ENCODE peak calls at places on chromosomes 3 and 15, in six cellular contexts. M is CD8-positive, alpha-beta T cell; J is heart left ventricle; Q is H1; S is mucosa of descending colon; X is prostate gland. K is an unnamed sample. For H3K9me3, the result is how much of the 10 kb centered on the place peaks cover.

GRCh38 chr3:138948371-138949001 is 1.5 kb downstream of the FOXL2NB start:
- DNase-seq in S (no peak), M (no peak), J (no peak), Q (no peak), X (no peak), K (no peak)

GRCh38 chr15:40108061-40108854 is 421 bp downstream of the BMF start:
- DNase-seq in M (no peak), J (peak), Q (no peak), X (peak), S (peak), K (peak)

GRCh38 chr15:45276851-45277250 is 24.8 kb downstream of the SLC28A2 start:
- DNase-seq in S (peak), J (no peak), X (no peak), Q (no peak), M (no peak), K (no peak)

GRCh38 chr15:75785771-75786563 is 57.3 kb upstream of the UBE2Q2 start:
- DNase-seq in M (no peak), X (no peak), S (no peak), J (no peak), Q (peak), K (no peak)

GRCh38 chr3:159432721-159433300 is 555.8 kb upstream of the IL12A start:
- DNase-seq in X (no peak), Q (no peak), S (no peak), M (no peak), J (no peak), K (no peak)

GRCh38 chr3:10667269-10667668 is 148.8 kb upstream of the SLC6A11 start:
- DNase-seq in Q (no peak), S (no peak), J (no peak), M (no peak), X (no peak), K (no peak)

GRCh38 chr3:196726788-196727675 is 12.6 kb upstream of the PAK2 start:
- DNase-seq in Q (no peak), J (no peak), S (no peak), X (no peak), M (no peak), K (no peak)

GRCh38 chr15:56831467-56831866 is 87.0 kb upstream of the TCF12 start:
- DNase-seq in X (no peak), Q (no peak), M (no peak), J (no peak), S (no peak), K (no peak)

GRCh38 chr15:31238906-31239305 is 87.7 kb upstream of the KLF13 start:
- DNase-seq in Q (no peak), M (no peak), J (no peak), S (no peak), X (no peak), K (no peak)

GRCh38 chr15:70257047-70257446 is 159.3 kb upstream of the TLE3 start:
- DNase-seq in J (peak), M (no peak), Q (no peak), S (no peak), X (no peak), K (no peak)

GRCh38 chr3:178845446-178846118 is 226.0 kb downstream of the ZMAT3 start:
- DNase-seq in Q (no peak), X (no peak), J (no peak), M (no peak), S (no peak), K (no peak)

GRCh38 chr3:58019343-58019742 is 11.1 kb downstream of the FLNB start:
- DNase-seq in Q (no peak), M (no peak), J (no peak), S (no peak), X (no peak), K (no peak)

GRCh38 chr3:140724856-140725812 is 47.3 kb downstream of the TRIM42 start:
- DNase-seq in S (no peak), J (no peak), M (no peak), X (no peak), Q (no peak), K (no peak)

GRCh38 chr3:127982155-127982554 is 67.1 kb downstream of the KBTBD12 start:
- DNase-seq in Q (no peak), J (no peak), M (no peak), X (no peak), S (no peak), K (no peak)

GRCh38 chr3:10495003-10495402 is 10.4 kb downstream of the ATP2B2 start:
- DNase-seq in Q (no peak), X (no peak), S (peak), M (no peak), J (peak), K (peak)

GRCh38 chr3:78728406-78729145 is 1039.2 kb downstream of the ROBO1 start:
- DNase-seq in S (peak), M (no peak), Q (no peak), X (peak), J (peak), K (peak)

GRCh38 chr15:32855942-32856341 is 138.1 kb downstream of the GREM1 start:
- DNase-seq in X (no peak), M (no peak), S (no peak), Q (peak), J (no peak), K (no peak)

GRCh38 chr3:105427332-105427731 is 60.6 kb downstream of the ALCAM start:
- DNase-seq in Q (no peak), M (no peak), S (no peak), J (no peak), X (no peak), K (no peak)

GRCh38 chr15:46618984-46619383 is 984.2 kb downstream of the SQOR start:
- DNase-seq in S (no peak), Q (no peak), J (no peak), M (no peak), X (no peak), K (no peak)

GRCh38 chr3:143988306-143988705 is 16.7 kb downstream of the DIPK2A start:
- DNase-seq in S (no peak), X (no peak), Q (no peak), M (no peak), J (no peak), K (no peak)

GRCh38 chr3:12370758-12371157 is 81.9 kb downstream of the PPARG start:
- DNase-seq in S (peak), J (no peak), X (no peak), M (no peak), Q (no peak), K (no peak)

GRCh38 chr3:25437953-25438352 is 9.9 kb downstream of the RARB start:
- DNase-seq in S (no peak), J (no peak), M (no peak), X (no peak), Q (no peak), K (no peak)

GRCh38 chr15:41544650-41545015 is 576 bp upstream of the RPAP1 start:
- DNase-seq in X (no peak), Q (no peak), M (no peak), J (peak), S (peak), K (peak)

GRCh38 chr15:96234109-96234892 is 96.2 kb upstream of the NR2F2 start:
- DNase-seq in Q (no peak), S (no peak), X (no peak), J (no peak), M (no peak), K (no peak)

GRCh38 chr15:86327230-86327865 is 247.7 kb downstream of the AGBL1 start:
- DNase-seq in X (no peak), J (no peak), Q (no peak), S (no peak), M (no peak), K (no peak)
- H3K9me3 ChIP-seq in X (under half), J (under half), Q (under half), S (under half), M (under half), K (under half)

GRCh38 chr3:66544619-66545429 is 44.0 kb upstream of the LRIG1 start:
- DNase-seq in Q (no peak), M (no peak), J (no peak), X (no peak), S (no peak), K (no peak)
- TF ChIP-seq CTCF in Q (no peak), M (no peak), J (no peak), X (no peak), S (no peak), K (no peak)

DNA sequence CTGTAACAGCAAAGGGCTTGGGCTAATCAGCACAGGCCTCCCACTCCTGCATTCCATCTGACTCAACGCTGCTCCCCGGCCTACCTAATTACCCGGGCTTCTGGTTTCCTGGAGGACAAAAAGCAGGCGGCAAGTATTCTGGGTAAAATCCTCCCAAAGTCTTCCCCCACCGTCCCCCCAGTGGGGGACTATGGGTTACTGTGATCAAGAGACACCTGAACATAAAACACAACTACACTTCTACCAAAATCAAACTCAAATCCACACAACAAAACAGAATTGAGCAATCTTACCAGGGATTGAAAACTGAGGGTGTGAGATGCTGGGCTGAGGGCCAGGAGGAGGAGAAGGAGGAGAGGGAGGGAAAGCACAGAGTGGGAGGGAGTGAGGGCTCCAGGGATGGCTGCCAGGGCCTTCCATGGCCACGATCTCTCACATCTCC is 8.9 kb upstream of the NCKIPSD start:
- DNase-seq in X (peak), M (no peak), Q (no peak), S (peak), J (peak), K (peak)
- H3K4me3 ChIP-seq in X (peak), M (no peak), Q (no peak), S (no peak), J (peak), K (peak)

GRCh38 chr15:23853291-23853690 is 166.2 kb upstream of the NDN start:
- DNase-seq in Q (no peak), S (no peak), X (no peak), M (no peak), J (no peak), K (no peak)
- H3K9me3 ChIP-seq in Q (under half), S (under half), X (under half), M (under half), J (under half), K (under half)

DNA sequence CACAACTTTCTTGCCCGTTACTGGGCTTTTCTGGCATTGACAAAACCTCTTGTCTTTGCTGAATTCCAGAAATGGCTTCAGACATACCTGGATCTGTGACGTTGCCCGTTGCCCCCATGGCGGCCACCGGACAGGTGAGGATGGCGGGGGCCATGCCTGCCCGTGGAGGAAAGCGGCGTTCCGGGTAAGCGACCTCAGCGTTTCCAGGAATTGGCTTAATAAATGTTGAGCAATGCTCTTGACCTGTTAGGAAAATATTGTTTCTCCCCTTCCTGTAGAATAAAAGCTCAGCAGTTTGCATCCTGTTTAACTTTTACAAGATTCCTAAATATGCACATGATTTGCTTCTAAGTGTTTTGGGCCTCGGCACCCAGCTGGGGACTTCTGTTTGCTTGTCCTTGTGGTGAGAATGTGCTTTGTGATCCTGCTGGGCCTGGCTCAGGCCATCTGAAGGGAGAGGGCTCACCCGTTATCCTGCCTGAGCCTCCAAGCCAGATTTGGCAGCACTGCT is 46.7 kb downstream of the ARNT2 start:
- DNase-seq in J (no peak), Q (no peak), M (no peak), S (no peak), X (no peak), K (no peak)
- TF ChIP-seq CTCF in J (no peak), Q (no peak), M (no peak), S (no peak), X (no peak), K (no peak)

GRCh38 chr3:44428910-44429309 is 48.6 kb downstream of the ZNF445 start:
- DNase-seq in M (no peak), J (no peak), S (no peak), Q (no peak), X (no peak), K (no peak)

GRCh38 chr3:44434834-44435510 is 42.5 kb downstream of the ZNF445 start:
- DNase-seq in J (no peak), Q (no peak), S (no peak), X (no peak), M (no peak), K (no peak)

GRCh38 chr3:44429459-44429858 is 48.0 kb downstream of the ZNF445 start:
- DNase-seq in J (no peak), S (no peak), Q (no peak), M (no peak), X (no peak), K (no peak)

GRCh38 chr3:44427683-44428082 is 49.8 kb downstream of the ZNF445 start:
- DNase-seq in X (no peak), M (no peak), S (no peak), J (no peak), Q (no peak), K (no peak)

GRCh38 chr3:44430466-44430865 is 47.0 kb downstream of the ZNF445 start:
- DNase-seq in J (no peak), X (no peak), M (no peak), S (no peak), Q (no peak), K (no peak)
- H3K4me3 ChIP-seq in J (no peak), X (no peak), M (no peak), S (no peak), Q (no peak), K (no peak)